ENCODE peak calls at places on chromosome 17, in eight cellular contexts. Q, Z, W, M, E, V, X and D are unnamed samples.

GRCh38 chr17:40646791-40647548 is 648 bp downstream of the SMARCE1 start:
- DNase-seq in V (peak), W (peak), Z (no peak), Q (no peak), X (no peak), E (peak), M (no peak), D (peak)

GRCh38 chr17:20121359-20122235 is 112.4 kb downstream of the SPECC1 start:
- DNase-seq in W (peak), E (no peak), X (peak), M (peak), Z (peak), V (peak), Q (peak), D (peak)

GRCh38 chr17:600576-601301 is 113.9 kb downstream of the VPS53 start:
- DNase-seq in M (no peak), Q (no peak), Z (no peak), X (no peak), W (peak), V (peak), E (no peak), D (peak)

GRCh38 chr17:2837147-2837561 is 40.9 kb downstream of the RAP1GAP2 start:
- DNase-seq in Q (no peak), V (no peak), Z (no peak), X (no peak), E (no peak), W (no peak), M (no peak), D (no peak)

GRCh38 chr17:73546770-73547345 is 97.4 kb downstream of the SDK2 start:
- DNase-seq in Q (peak), W (peak), M (peak), Z (no peak), E (no peak), V (peak), X (no peak), D (no peak)

GRCh38 chr17:73025041-73025440 is 67.4 kb downstream of the SLC39A11 start:
- DNase-seq in Z (no peak), W (no peak), E (no peak), V (no peak), Q (no peak), X (peak), M (no peak), D (no peak)

GRCh38 chr17:34318474-34318873 is 761 bp upstream of the CCL8 start:
- DNase-seq in Z (no peak), V (no peak), Q (no peak), M (peak), W (peak), X (no peak), E (no peak), D (no peak)

GRCh38 chr17:41026668-41027471 is at the start of gene KRTAP1-5:
- DNase-seq in W (no peak), Z (no peak), M (no peak), X (no peak), Q (no peak), E (peak), V (peak), D (peak)

GRCh38 chr17:61511480-61512182 is 59.4 kb downstream of the TBX4 start:
- DNase-seq in Z (no peak), E (no peak), W (no peak), X (no peak), M (no peak), Q (no peak), V (no peak), D (no peak)

GRCh38 chr17:13797863-13798262 is 196.1 kb upstream of the HS3ST3A1 start:
- DNase-seq in V (no peak), Q (no peak), W (no peak), Z (no peak), E (no peak), M (no peak), X (no peak), D (no peak)

GRCh38 chr17:64244165-64244564 is 18.9 kb downstream of the TEX2 start:
- DNase-seq in E (no peak), W (no peak), Q (no peak), V (peak), Z (no peak), X (no peak), M (peak), D (peak)

GRCh38 chr17:17018612-17019429 is 23.4 kb upstream of the MPRIP start:
- DNase-seq in Z (no peak), V (no peak), Q (no peak), W (no peak), E (no peak), X (peak), M (peak), D (no peak)

GRCh38 chr17:71423871-71424546 is 696.8 kb upstream of the SOX9 start:
- DNase-seq in W (no peak), X (no peak), M (no peak), E (no peak), Z (no peak), V (peak), Q (no peak), D (no peak)

GRCh38 chr17:41967141-41967920 is 736 bp downstream of the CNP start:
- DNase-seq in Z (no peak), Q (peak), W (no peak), M (no peak), E (no peak), V (no peak), X (peak), D (no peak)

GRCh38 chr17:68053237-68054030 is 17.9 kb downstream of the KPNA2 start:
- DNase-seq in Z (peak), V (peak), Q (peak), E (peak), X (no peak), W (no peak), M (peak), D (peak)

GRCh38 chr17:35612924-35613521 is 25.9 kb downstream of the AP2B1 start:
- DNase-seq in V (peak), Q (peak), X (peak), Z (peak), W (peak), M (no peak), E (no peak), D (peak)

GRCh38 chr17:10172778-10173177 is 25.6 kb downstream of the GAS7 start:
- DNase-seq in W (no peak), X (no peak), E (no peak), V (no peak), Z (no peak), M (no peak), Q (no peak), D (no peak)

GRCh38 chr17:59561042-59561441 is 4.4 kb upstream of the DHX40 start:
- DNase-seq in M (no peak), Q (no peak), V (peak), Z (no peak), X (no peak), W (peak), E (no peak), D (peak)

GRCh38 chr17:28446716-28447395 is 26.6 kb upstream of the SLC13A2 start:
- DNase-seq in Z (no peak), Q (no peak), M (no peak), W (no peak), X (no peak), E (no peak), V (no peak), D (no peak)

GRCh38 chr17:7261377-7262191 is 694 bp downstream of the CLDN7 start:
- DNase-seq in W (no peak), Q (no peak), E (no peak), Z (no peak), M (no peak), V (no peak), X (peak), D (no peak)

GRCh38 chr17:19877546-19877945 is 9.8 kb upstream of the ULK2 start:
- DNase-seq in X (no peak), M (no peak), Z (no peak), V (no peak), Q (no peak), E (no peak), W (no peak), D (no peak)

GRCh38 chr17:77609553-77610517 is 348.7 kb upstream of the TNRC6C start:
- DNase-seq in Z (no peak), Q (no peak), W (no peak), E (no peak), X (no peak), V (peak), M (no peak), D (no peak)

GRCh38 chr17:61868074-61868473 is 4.7 kb upstream of the BRIP1 start:
- DNase-seq in M (no peak), E (no peak), X (no peak), V (no peak), Z (no peak), Q (no peak), W (no peak), D (no peak)

GRCh38 chr17:15092762-15093161 is 172.4 kb downstream of the PMP22 start:
- DNase-seq in V (peak), X (no peak), W (no peak), M (no peak), Z (no peak), E (peak), Q (peak), D (peak)
- H3K4me3 ChIP-seq in V (no peak), X (no peak), W (no peak), M (no peak), Z (no peak), E (no peak), Q (no peak), D (no peak)

DNA sequence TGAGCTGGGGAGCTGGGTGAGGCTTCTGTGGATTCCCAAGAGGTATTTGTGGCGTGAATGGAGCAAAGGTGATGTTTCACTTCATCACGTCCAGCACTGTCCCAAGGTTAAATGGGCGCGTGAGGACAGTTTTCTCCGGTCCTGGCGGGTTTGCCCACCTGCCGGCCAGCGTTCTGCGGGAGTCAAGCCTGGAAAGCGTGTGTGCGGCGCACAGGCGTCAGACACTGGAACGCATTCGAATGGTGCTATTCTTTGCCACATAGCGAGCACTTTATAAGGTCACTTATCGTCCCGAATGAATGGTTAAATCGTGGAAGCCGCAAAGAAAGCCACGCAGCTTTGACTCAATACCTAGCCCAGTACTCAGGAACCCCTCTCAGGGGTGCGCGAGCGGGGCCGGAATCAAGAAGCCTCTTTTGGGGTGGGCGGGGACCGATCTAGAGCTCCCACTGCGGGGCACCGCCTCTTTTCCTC is 446 bp upstream of the PSMD11 start:
- DNase-seq in E (no peak), M (no peak), X (no peak), Q (no peak), Z (no peak), W (no peak), V (no peak), D (no peak)
- TF ChIP-seq CTCF in E (no peak), M (no peak), X (no peak), Q (no peak), Z (no peak), W (no peak), V (no peak), D (no peak)

GRCh38 chr17:56779898-56780777 is 53.6 kb downstream of the C17orf67 start:
- DNase-seq in V (peak), X (peak), Q (peak), M (peak), Z (peak), W (peak), E (no peak), D (peak)
- H3K4me3 ChIP-seq in V (peak), X (peak), Q (peak), M (peak), Z (peak), W (peak), E (peak), D (peak)

GRCh38 chr17:4161560-4162221 is 18.7 kb downstream of the CYB5D2 start:
- DNase-seq in X (no peak), Z (no peak), Q (no peak), E (no peak), W (peak), V (peak), M (peak), D (peak)

GRCh38 chr17:4160294-4160859 is 17.4 kb downstream of the CYB5D2 start:
- DNase-seq in M (no peak), Q (no peak), W (no peak), X (no peak), Z (no peak), E (no peak), V (no peak), D (no peak)

GRCh38 chr17:4162366-4162765 is 19.4 kb downstream of the CYB5D2 start:
- DNase-seq in Z (no peak), W (no peak), Q (no peak), X (no peak), M (no peak), E (no peak), V (no peak), D (no peak)

GRCh38 chr17:4159761-4160160 is 16.8 kb downstream of the CYB5D2 start:
- DNase-seq in Z (no peak), E (no peak), X (no peak), Q (no peak), V (no peak), M (no peak), W (no peak), D (no peak)

DNA sequence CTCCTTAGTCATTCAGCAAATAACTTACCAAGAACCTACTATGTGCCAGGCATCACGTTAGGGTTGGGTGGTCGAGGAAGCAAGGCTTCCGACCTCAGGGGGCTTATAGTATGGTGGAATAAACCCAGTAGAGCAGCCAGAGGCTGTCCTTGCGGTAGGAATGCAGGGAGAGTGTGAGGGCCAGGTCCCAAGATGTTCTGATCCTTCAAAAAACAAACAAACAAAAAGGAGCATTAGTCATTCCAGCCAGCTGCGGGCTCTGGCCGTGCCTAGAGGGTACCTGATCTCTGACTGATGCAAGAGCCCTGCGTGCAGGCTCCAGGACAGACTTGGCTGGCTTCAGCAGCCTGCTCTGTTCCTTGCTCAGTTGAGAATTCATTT is 18.2 kb downstream of the CYB5D2 start:
- DNase-seq in X (no peak), Z (no peak), M (peak), V (peak), W (peak), E (peak), Q (no peak), D (peak)
- TF ChIP-seq CTCF in X (no peak), Z (no peak), M (no peak), V (peak), W (peak), E (peak), Q (no peak), D (peak)

GRCh38 chr17:4584835-4585187 is 482 bp downstream of the SMTNL2 start:
- DNase-seq in V (no peak), Q (no peak), Z (no peak), E (no peak), M (no peak), X (no peak), W (no peak), D (no peak)

GRCh38 chr17:4583206-4583605 is 1.1 kb upstream of the SMTNL2 start:
- DNase-seq in X (no peak), W (no peak), V (no peak), Q (no peak), E (no peak), M (no peak), Z (no peak), D (no peak)

GRCh38 chr17:4582691-4583090 is 1.6 kb upstream of the SMTNL2 start:
- DNase-seq in E (no peak), Q (no peak), W (peak), Z (no peak), X (no peak), V (no peak), M (no peak), D (no peak)

GRCh38 chr17:4584125-4584834 is at the start of gene SMTNL2:
- DNase-seq in M (peak), V (no peak), Q (peak), E (no peak), W (no peak), X (no peak), Z (peak), D (no peak)

DNA sequence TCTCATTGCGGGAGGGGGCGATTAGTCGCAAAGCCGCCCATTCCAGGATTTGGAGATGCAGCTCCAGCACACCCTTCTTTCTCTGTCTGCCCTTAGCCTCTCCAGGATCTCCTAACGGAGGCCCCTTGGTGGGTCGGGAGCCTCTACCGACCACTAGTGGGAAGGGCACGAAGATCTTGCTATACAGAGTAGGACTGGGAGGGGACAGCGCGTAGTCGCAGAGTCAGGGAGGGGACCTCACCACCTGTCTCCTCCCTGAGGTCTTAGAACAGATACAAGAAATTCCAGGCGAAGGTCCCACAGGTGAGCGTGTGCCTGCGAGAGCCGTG is 569 bp upstream of the SMTNL2 start:
- DNase-seq in X (no peak), E (no peak), Z (peak), V (no peak), M (peak), Q (peak), W (no peak), D (no peak)
- H3K4me3 ChIP-seq in X (no peak), E (no peak), Z (peak), V (no peak), M (peak), Q (peak), W (no peak), D (no peak)

GRCh38 chr17:46162871-46163270 is 30.4 kb downstream of the KANSL1 start:
- DNase-seq in W (no peak), E (no peak), X (no peak), M (no peak), Z (no peak), V (no peak), Q (no peak), D (no peak)
- TF ChIP-seq CTCF in W (no peak), E (no peak), X (no peak), M (no peak), Z (no peak), V (no peak), Q (no peak), D (no peak)

GRCh38 chr17:81888105-81888987 is 3.0 kb downstream of the ALYREF start:
- DNase-seq in X (no peak), M (no peak), Q (no peak), W (peak), Z (no peak), V (no peak), E (no peak), D (no peak)

GRCh38 chr17:81889602-81890001 is 1.8 kb downstream of the ALYREF start:
- DNase-seq in W (no peak), M (no peak), E (no peak), Q (no peak), X (no peak), Z (no peak), V (no peak), D (no peak)

GRCh38 chr17:81890447-81891302 is 711 bp downstream of the ALYREF start:
- DNase-seq in X (no peak), Z (no peak), Q (no peak), M (no peak), E (no peak), V (no peak), W (peak), D (no peak)

GRCh38 chr17:81891303-81891552 is 158 bp downstream of the ALYREF start:
- DNase-seq in E (no peak), W (no peak), M (no peak), Q (no peak), V (no peak), X (no peak), Z (no peak), D (no peak)

GRCh38 chr17:81888988-81889595 is 2.3 kb downstream of the ALYREF start:
- DNase-seq in E (no peak), X (no peak), Q (no peak), V (no peak), W (no peak), M (no peak), Z (peak), D (no peak)
- H3K4me3 ChIP-seq in E (no peak), X (no peak), Q (no peak), V (no peak), W (no peak), M (no peak), Z (no peak), D (no peak)

GRCh38 chr17:8420041-8420934 is 15.4 kb upstream of the NDEL1 start:
- DNase-seq in X (peak), Z (peak), W (no peak), Q (peak), M (no peak), E (peak), V (peak), D (peak)
- TF ChIP-seq CTCF in X (no peak), Z (no peak), W (no peak), Q (no peak), M (no peak), E (no peak), V (no peak), D (no peak)

GRCh38 chr17:81127133-81127455 is 38.2 kb upstream of the PVALEF start:
- DNase-seq in E (no peak), X (no peak), Q (no peak), M (no peak), W (no peak), Z (no peak), V (no peak), D (no peak)

GRCh38 chr17:81124377-81124776 is 40.9 kb upstream of the PVALEF start:
- DNase-seq in W (no peak), V (no peak), E (no peak), Q (no peak), X (no peak), Z (no peak), M (no peak), D (no peak)

GRCh38 chr17:81126281-81127132 is 38.8 kb upstream of the PVALEF start:
- DNase-seq in Z (no peak), X (no peak), M (no peak), Q (no peak), W (no peak), E (no peak), V (no peak), D (no peak)

GRCh38 chr17:81127526-81128177 is 37.7 kb upstream of the PVALEF start:
- DNase-seq in V (no peak), M (no peak), W (no peak), Z (no peak), X (no peak), Q (no peak), E (no peak), D (no peak)

DNA sequence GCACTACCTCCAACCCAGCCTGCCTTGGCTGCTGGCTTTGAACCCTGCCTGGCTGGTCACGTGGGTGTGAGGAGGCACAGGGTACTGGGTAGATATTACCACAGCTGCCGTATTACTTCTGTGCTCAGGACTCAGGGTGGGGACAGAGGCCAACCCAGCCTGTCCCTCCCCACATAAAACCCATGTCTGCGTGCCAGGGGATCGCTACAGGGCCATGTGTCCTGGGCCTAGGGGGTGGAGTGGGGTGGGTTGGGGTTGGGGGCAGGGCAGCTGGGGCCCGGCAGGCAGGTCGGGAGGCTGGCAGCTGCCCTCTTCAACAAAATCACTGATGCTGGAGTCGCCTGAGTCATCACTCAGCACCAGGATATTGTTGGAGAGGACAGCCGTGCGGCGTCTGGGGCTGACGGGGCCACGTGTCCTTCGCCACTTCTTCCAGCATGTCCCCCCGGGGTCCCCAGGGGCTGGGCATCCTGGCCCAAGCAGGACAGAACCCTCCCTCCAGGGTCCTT is 39.7 kb upstream of the PVALEF start:
- DNase-seq in Z (no peak), X (no peak), E (no peak), Q (no peak), V (no peak), M (no peak), W (peak), D (no peak)
- H3K4me3 ChIP-seq in Z (no peak), X (no peak), E (no peak), Q (no peak), V (no peak), M (no peak), W (no peak), D (no peak)